ENCODE peak calls at places on chromosomes 3 and 15, in ten cellular contexts. G, Z, L, W, X, E, P, J, O and V are unnamed samples.

GRCh38 chr3:184637705-184638104 is 74.2 kb downstream of the MAGEF1 start:
- DNase-seq in P (peak; percentile 7), W (peak; percentile 47), X (no peak), G (no peak), L (no peak), Z (no peak), J (no peak), E (no peak), O (no peak), V (no peak)

GRCh38 chr3:78899846-78900245 is 868.0 kb downstream of the ROBO1 start:
- DNase-seq in G (no peak), J (no peak), Z (no peak), O (no peak), P (no peak), E (no peak), L (no peak), W (no peak), X (no peak), V (no peak)

GRCh38 chr3:51401639-51402166 is 10.6 kb downstream of the RBM15B start:
- DNase-seq in X (peak; percentile 35), O (no peak), Z (no peak), E (no peak), L (no peak), G (no peak), J (no peak), W (no peak), P (no peak), V (no peak)

GRCh38 chr3:149605902-149606301 is 51.9 kb downstream of the WWTR1 start:
- DNase-seq in Z (no peak), J (no peak), O (no peak), E (peak; percentile 86), W (peak; percentile 64), G (no peak), X (no peak), P (peak; percentile 84), L (peak; percentile 71), V (no peak)

GRCh38 chr3:188734395-188734794 is 437.4 kb upstream of the TPRG1 start:
- DNase-seq in J (no peak), W (no peak), X (no peak), P (no peak), Z (no peak), O (peak; percentile 33), G (no peak), E (peak; percentile 5), L (peak; percentile 25), V (peak; percentile 12)

GRCh38 chr3:156727519-156728205 is 53.3 kb downstream of the TIPARP start:
- DNase-seq in P (peak; percentile 49), E (peak; percentile 43), O (no peak), J (no peak), L (no peak), G (no peak), X (no peak), Z (no peak), W (no peak), V (no peak)

GRCh38 chr15:90742082-90742481 is 24.9 kb downstream of the BLM start:
- DNase-seq in L (no peak), E (peak; percentile 21), Z (no peak), P (no peak), J (no peak), G (no peak), O (no peak), X (no peak), W (no peak), V (no peak)

GRCh38 chr15:84937144-84937543 is 44.5 kb upstream of the PDE8A start:
- DNase-seq in Z (no peak), J (no peak), W (peak; percentile 31), X (no peak), O (no peak), G (no peak), L (no peak), E (peak; percentile 30), P (no peak), V (no peak)

GRCh38 chr15:99433757-99434211 is 132.0 kb upstream of the MEF2A start:
- DNase-seq in P (no peak), E (no peak), L (no peak), Z (no peak), G (no peak), X (no peak), O (peak; percentile 22), W (no peak), J (no peak), V (no peak)

GRCh38 chr15:48393650-48394049 is 62.4 kb downstream of the DUT start:
- DNase-seq in Z (no peak), J (no peak), E (peak; percentile 55), G (no peak), L (peak; percentile 97), W (peak; percentile 79), X (no peak), P (peak; percentile 57), O (peak; percentile 81), V (no peak)

GRCh38 chr15:63506537-63507035 is 2.2 kb downstream of the USP3 start:
- DNase-seq in X (no peak), J (no peak), O (no peak), L (peak; percentile 42), P (peak; percentile 29), W (no peak), G (no peak), Z (no peak), E (peak; percentile 59), V (no peak)

GRCh38 chr3:193559100-193559499 is 4.4 kb upstream of the ATP13A4 start:
- DNase-seq in Z (no peak), O (no peak), X (no peak), J (no peak), E (peak; percentile 14), W (peak; percentile 12), P (no peak), G (no peak), L (peak; percentile 13), V (no peak)

GRCh38 chr3:149339931-149340309 is 6.5 kb upstream of the TM4SF18 start:
- DNase-seq in L (peak; percentile 99), W (peak; percentile 98), P (peak; percentile 99), E (peak; percentile 95), Z (no peak), O (peak; percentile 74), X (peak; percentile 89), J (peak; percentile 64), G (peak; percentile 98), V (peak; percentile 97)

GRCh38 chr3:10816019-10816862 is at the start of gene SLC6A11:
- DNase-seq in L (no peak), O (no peak), Z (no peak), X (no peak), E (no peak), G (no peak), J (no peak), W (no peak), P (no peak), V (no peak)

GRCh38 chr15:77010842-77011241 is 15.9 kb downstream of the PSTPIP1 start:
- DNase-seq in G (no peak), P (no peak), O (no peak), W (no peak), Z (peak; percentile 45), L (no peak), X (no peak), J (no peak), E (no peak), V (no peak)

GRCh38 chr15:70172561-70172960 is 74.8 kb upstream of the TLE3 start:
- DNase-seq in O (no peak), L (no peak), E (no peak), Z (no peak), W (no peak), X (no peak), G (no peak), J (no peak), P (no peak), V (no peak)

GRCh38 chr3:108091498-108092259 is 848 bp upstream of the CD47 start:
- DNase-seq in L (no peak), O (peak; percentile 43), J (no peak), W (no peak), Z (peak; percentile 44), G (no peak), E (no peak), P (no peak), X (peak; percentile 52), V (no peak)

GRCh38 chr3:10702961-10703740 is 112.9 kb upstream of the SLC6A11 start:
- DNase-seq in J (no peak), E (no peak), P (peak; percentile 10), G (no peak), W (no peak), O (no peak), X (no peak), Z (no peak), L (peak; percentile 15), V (no peak)

GRCh38 chr3:33030246-33030645 is 66.7 kb downstream of the GLB1 start:
- DNase-seq in X (no peak), L (no peak), O (no peak), W (no peak), E (no peak), Z (no peak), G (no peak), P (no peak), J (no peak), V (no peak)

DNA sequence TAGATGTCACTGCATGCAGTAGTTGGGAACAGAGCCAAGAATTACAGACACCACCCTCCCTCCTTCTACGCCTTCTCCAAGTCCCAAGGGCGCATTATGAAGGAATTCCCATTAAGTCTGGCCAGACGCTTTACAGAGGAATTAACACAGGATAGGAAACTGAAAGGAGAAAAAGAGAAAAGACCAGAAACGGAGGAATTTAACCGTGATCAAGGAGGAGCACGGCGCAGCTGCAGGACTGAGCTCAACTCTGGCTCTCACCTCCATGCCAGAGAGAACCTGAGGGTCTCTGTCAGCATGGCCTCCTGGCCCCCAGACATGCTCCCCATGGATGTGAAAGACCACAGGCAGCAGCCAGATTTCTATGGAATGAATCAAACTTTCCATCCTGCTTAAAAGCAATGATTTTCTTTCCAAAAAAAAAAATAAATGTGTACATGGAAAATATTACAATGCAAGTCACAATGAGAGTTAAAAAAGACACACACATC is 13.7 kb downstream of the ATP10A start:
- DNase-seq in P (peak; percentile 80), O (no peak), W (peak; percentile 74), G (peak; percentile 64), X (peak; percentile 32), E (peak; percentile 92), L (no peak), J (no peak), Z (no peak), V (peak; percentile 63)
- H3K4me3 ChIP-seq in P (peak overlapping the region; percentile 3), O (no peak overlapping the region), W (peak overlapping the region; percentile 1), G (no peak overlapping the region), X (no peak overlapping the region), E (peak overlapping the region; percentile 16), L (no peak overlapping the region), J (no peak overlapping the region), Z (peak overlapping the region; percentile 45), V (peak overlapping the region; percentile 14)

GRCh38 chr3:140296796-140297352 is 361.9 kb downstream of the CLSTN2 start:
- DNase-seq in E (peak; percentile 92), P (peak; percentile 61), Z (no peak), X (no peak), O (no peak), L (no peak), W (peak; percentile 4), J (no peak), G (no peak), V (no peak)
- TF ChIP-seq CTCF in E (peak; percentile 37), P (no peak), Z (no peak), X (no peak), O (no peak), L (no peak), W (no peak), J (no peak), G (no peak), V (no peak)

GRCh38 chr3:134308350-134308891 is 57.8 kb upstream of the RYK start:
- DNase-seq in J (peak; percentile 74), P (peak; percentile 88), X (peak; percentile 83), Z (peak; percentile 77), G (no peak), O (peak; percentile 89), W (peak; percentile 88), E (peak; percentile 85), L (peak; percentile 84), V (peak; percentile 79)
- H3K4me3 ChIP-seq in J (no peak overlapping the region), P (peak overlapping the region; percentile 18), X (no peak overlapping the region), Z (no peak overlapping the region), G (no peak overlapping the region), O (peak overlapping the region; percentile 10), W (peak overlapping the region; percentile 15), E (no peak overlapping the region), L (no peak overlapping the region), V (no peak overlapping the region)

GRCh38 chr3:170759511-170760173 is 110.4 kb downstream of the RPL22L1 start:
- DNase-seq in J (no peak), Z (no peak), L (peak; percentile 86), G (no peak), W (no peak), O (no peak), E (no peak), X (peak; percentile 53), P (no peak), V (no peak)
- TF ChIP-seq CTCF in J (no peak), Z (no peak), L (no peak), G (no peak), W (no peak), O (no peak), E (no peak), X (no peak), P (no peak), V (no peak)